ENCODE peak calls at places on chromosomes 4 and X, in six cellular contexts. Y, Q, A, I, H and B are unnamed samples. For H3K4me1, the result is how much of the 10 kb centered on the place peaks cover.

GRCh38 chrX:2710041-2710471 is 19.0 kb downstream of the CD99 start:
- DNase-seq in Y (no peak), Q (peak), A (no peak), I (no peak), H (no peak), B (no peak)

GRCh38 chr4:158778712-158779111 is 9.9 kb downstream of the FNIP2 start:
- DNase-seq in Y (no peak), Q (no peak), A (no peak), I (no peak), H (no peak), B (no peak)

GRCh38 chr4:113945906-113946305 is 33.5 kb downstream of the ARSJ start:
- DNase-seq in Y (no peak), Q (no peak), A (no peak), I (no peak), H (no peak), B (no peak)

GRCh38 chr4:30429813-30430466 is 290.2 kb upstream of the PCDH7 start:
- DNase-seq in Y (no peak), Q (no peak), A (no peak), I (no peak), H (no peak), B (no peak)

GRCh38 chrX:63275127-63275526 is 76.0 kb downstream of the SPIN4 start:
- DNase-seq in Y (no peak), Q (peak), A (no peak), I (no peak), H (no peak), B (no peak)

GRCh38 chr4:78336093-78336943 is 215.3 kb upstream of the ANXA3 start:
- DNase-seq in Y (no peak), Q (peak), A (no peak), I (no peak), H (peak), B (no peak)

GRCh38 chrX:101462892-101463291 is 22.4 kb upstream of the ARMCX4 start:
- DNase-seq in Y (no peak), Q (peak), A (peak), I (no peak), H (no peak), B (no peak)

GRCh38 chrX:123964155-123964554 is 2.6 kb downstream of the STAG2 start:
- DNase-seq in Y (no peak), Q (no peak), A (no peak), I (no peak), H (no peak), B (no peak)

GRCh38 chrX:36898301-36898700 is 109.9 kb upstream of the FAM47C start:
- DNase-seq in Y (no peak), Q (no peak), A (no peak), I (no peak), H (no peak), B (peak)

GRCh38 chrX:74280759-74281158 is 23.2 kb upstream of the ZCCHC13 start:
- DNase-seq in Y (no peak), Q (no peak), A (no peak), I (no peak), H (no peak), B (no peak)

GRCh38 chr4:2961411-2962098 is 1.7 kb downstream of the NOP14 start:
- DNase-seq in Y (no peak), Q (no peak), A (no peak), I (no peak), H (no peak), B (peak)

GRCh38 chr4:77100234-77100633 is 24.4 kb upstream of the CCNI start:
- DNase-seq in Y (no peak), Q (no peak), A (no peak), I (no peak), H (no peak), B (peak)

GRCh38 chr4:163701915-163702314 is 207.4 kb downstream of the TMA16 start:
- DNase-seq in Y (no peak), Q (no peak), A (no peak), I (no peak), H (no peak), B (no peak)

GRCh38 chr4:15600176-15600575 is 55.0 kb downstream of the FBXL5 start:
- DNase-seq in Y (no peak), Q (no peak), A (no peak), I (no peak), H (no peak), B (no peak)

GRCh38 chr4:8073206-8073863 is 85.3 kb downstream of the ABLIM2 start:
- DNase-seq in Y (no peak), Q (no peak), A (no peak), I (no peak), H (no peak), B (no peak)

GRCh38 chr4:40255722-40256281 is 59.0 kb downstream of the RHOH start:
- DNase-seq in Y (no peak), Q (no peak), A (no peak), I (no peak), H (no peak), B (no peak)

GRCh38 chrX:110037181-110037580 is 34.3 kb downstream of the TMEM164 start:
- DNase-seq in Y (no peak), Q (peak), A (no peak), I (no peak), H (no peak), B (no peak)

GRCh38 chr4:52659722-52660261 is 691 bp upstream of the USP46 start:
- DNase-seq in Y (peak), Q (peak), A (peak), I (peak), H (peak), B (no peak)

GRCh38 chr4:177322156-177322685 is 12.5 kb downstream of the NEIL3 start:
- DNase-seq in Y (no peak), Q (no peak), A (no peak), I (no peak), H (no peak), B (no peak)

GRCh38 chr4:147578057-147578476 is 39.1 kb upstream of the TMEM184C start:
- DNase-seq in Y (no peak), Q (peak), A (no peak), I (no peak), H (no peak), B (no peak)

GRCh38 chr4:134663742-134664141 is 462.2 kb upstream of the PABPC4L start:
- DNase-seq in Y (no peak), Q (no peak), A (no peak), I (no peak), H (no peak), B (no peak)

GRCh38 chr4:115356176-115356575 is 242.8 kb upstream of the NDST4 start:
- DNase-seq in Y (no peak), Q (no peak), A (no peak), I (no peak), H (no peak), B (no peak)

GRCh38 chrX:100647739-100648138 is 3.7 kb downstream of the SRPX2 start:
- DNase-seq in Y (no peak), Q (no peak), A (no peak), I (no peak), H (no peak), B (no peak)

GRCh38 chrX:119758682-119759332 is 419 bp downstream of the SOWAHD start:
- DNase-seq in Y (peak), Q (peak), A (no peak), I (peak), H (peak), B (peak)

GRCh38 chrX:6526564-6526963 is 8.4 kb downstream of the VCX3A start:
- DNase-seq in Y (no peak), Q (no peak), A (no peak), I (no peak), H (no peak), B (no peak)

GRCh38 chr4:3706111-3706511 is 60.1 kb upstream of the ADRA2C start:
- DNase-seq in Y (no peak), Q (no peak), A (no peak), I (peak), H (peak), B (no peak)

GRCh38 chrX:56800307-56800706 is 71.3 kb downstream of the NBDY start:
- DNase-seq in Y (no peak), Q (no peak), A (no peak), I (no peak), H (no peak), B (no peak)

GRCh38 chr4:17347445-17347844 is 164.4 kb downstream of the QDPR start:
- DNase-seq in Y (no peak), Q (peak), A (peak), I (no peak), H (no peak), B (peak)

GRCh38 chr4:86595426-86595805 is 1.3 kb downstream of the PTPN13 start:
- DNase-seq in Y (no peak), Q (peak), A (peak), I (no peak), H (no peak), B (no peak)

GRCh38 chrX:14380044-14380443 is 149.3 kb upstream of the GLRA2 start:
- DNase-seq in Y (no peak), Q (no peak), A (no peak), I (no peak), H (no peak), B (no peak)

GRCh38 chr4:121728798-121729226 is 32.0 kb upstream of the ANXA5 start:
- DNase-seq in Y (no peak), Q (no peak), A (no peak), I (no peak), H (no peak), B (no peak)

GRCh38 chrX:134010690-134011089 is 25.3 kb upstream of the GPC3 start:
- DNase-seq in Y (no peak), Q (no peak), A (no peak), I (no peak), H (no peak), B (no peak)

GRCh38 chrX:153925387-153925738 is 701 bp downstream of the ARHGAP4 start:
- DNase-seq in Y (no peak), Q (no peak), A (no peak), I (no peak), H (no peak), B (peak)
- H3K4me3 ChIP-seq in Y (peak), Q (no peak), A (no peak), I (peak), H (no peak), B (peak)

GRCh38 chr4:62415256-62415655 is 1215.1 kb downstream of the ADGRL3 start:
- DNase-seq in Y (no peak), Q (no peak), A (no peak), I (no peak), H (no peak), B (no peak)
- H3K27ac ChIP-seq in Y (no peak), Q (no peak), A (no peak), I (no peak), H (no peak), B (no peak)

DNA sequence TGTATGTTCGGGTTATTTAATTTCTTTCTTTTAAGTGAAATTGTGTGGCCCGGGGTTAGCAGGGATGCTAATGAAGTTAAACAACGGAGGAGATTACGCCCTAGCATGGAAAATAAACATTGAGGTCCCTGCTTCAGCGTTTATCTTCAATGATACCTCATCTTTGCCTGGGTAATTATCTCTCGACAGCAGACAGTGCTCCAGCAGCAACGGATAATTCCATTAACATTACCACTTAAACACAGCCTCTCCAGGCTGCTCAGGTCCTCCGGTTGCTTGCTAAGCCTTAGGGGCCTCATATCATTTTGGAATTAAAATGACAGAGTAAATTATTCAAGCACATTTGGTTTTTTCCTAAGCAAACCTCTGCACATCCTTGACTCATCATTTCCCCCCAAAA is 281.5 kb upstream of the KLF3 start:
- DNase-seq in Y (no peak), Q (no peak), A (no peak), I (no peak), H (no peak), B (no peak)
- H3K4me1 ChIP-seq in Y (under half), Q (under half), A (under half), I (under half), H (under half), B (under half)

DNA sequence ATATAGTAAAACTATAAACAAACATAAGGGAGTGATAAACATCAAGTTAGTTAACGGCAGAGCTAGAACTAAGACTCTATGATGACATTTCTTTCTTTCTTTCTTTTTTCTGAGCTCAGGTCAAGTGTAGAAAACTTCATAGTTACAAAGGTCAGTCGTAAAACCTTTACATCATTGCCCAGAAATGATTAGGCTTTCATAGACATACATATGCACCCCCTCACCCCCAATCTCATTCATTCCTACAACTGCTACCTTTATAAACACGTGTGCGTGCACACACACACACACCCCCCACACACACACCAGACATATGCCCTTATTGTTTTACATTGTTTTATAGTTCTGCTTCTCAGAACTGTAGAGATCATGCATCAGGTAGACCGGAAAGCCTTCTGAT is 5.7 kb downstream of the EIF1AX start:
- DNase-seq in Y (no peak), Q (no peak), A (no peak), I (no peak), H (no peak), B (no peak)
- H3K4me3 ChIP-seq in Y (no peak), Q (no peak), A (no peak), I (no peak), H (no peak), B (no peak)

GRCh38 chr4:129839687-129840086 is 743.7 kb downstream of the C4orf33 start:
- DNase-seq in Y (no peak), Q (no peak), A (no peak), I (no peak), H (no peak), B (no peak)
- H3K27ac ChIP-seq in Y (no peak), Q (no peak), A (no peak), I (no peak), H (no peak), B (no peak)

DNA sequence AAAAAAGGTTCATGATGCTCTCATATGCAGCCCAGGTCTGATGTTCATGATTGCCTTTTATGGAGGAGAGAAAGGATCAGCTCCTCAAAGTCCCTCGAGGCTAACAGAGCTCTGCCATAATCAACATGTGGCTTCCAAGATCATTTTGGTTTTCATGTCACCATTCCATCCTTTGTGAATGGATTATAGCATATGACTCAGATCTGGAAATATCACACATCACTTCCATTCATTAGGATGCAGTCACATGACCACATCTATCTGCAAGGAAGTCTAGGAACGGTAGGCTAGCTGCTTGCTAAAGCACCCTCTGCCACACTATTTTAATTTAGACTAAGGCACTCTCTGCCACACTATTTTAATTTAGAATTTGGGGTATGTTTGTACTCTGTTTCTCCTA is 77.6 kb downstream of the COX18 start:
- DNase-seq in Y (no peak), Q (no peak), A (no peak), I (no peak), H (no peak), B (no peak)
- H3K4me1 ChIP-seq in Y (under half), Q (under half), A (under half), I (under half), H (under half), B (under half)

DNA sequence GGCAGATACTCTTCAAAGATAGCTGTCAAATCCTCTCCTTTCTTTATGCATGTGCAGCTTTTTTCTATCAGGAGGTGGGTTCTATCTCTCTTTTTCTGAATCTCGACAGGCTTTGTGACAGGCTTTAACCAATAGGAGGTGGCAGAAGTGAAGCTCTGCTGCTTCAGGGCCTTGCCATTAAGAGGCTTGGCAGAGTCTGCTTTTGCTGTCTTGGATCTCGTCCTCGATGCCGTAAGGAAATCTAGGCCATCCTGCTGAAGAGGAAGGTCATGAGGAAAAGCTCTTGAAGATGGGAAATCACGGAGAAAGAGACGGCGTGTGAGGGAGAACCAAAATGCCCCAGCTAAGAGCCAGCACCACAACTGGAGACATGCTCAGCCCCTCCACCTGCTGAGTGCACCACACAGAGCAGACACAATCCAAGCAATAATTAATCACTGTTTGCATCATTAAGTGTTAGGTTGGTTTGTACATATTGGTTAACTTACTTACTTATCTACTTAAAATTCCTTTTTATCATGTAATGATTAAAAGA is 92.2 kb downstream of the DDIT4L start:
- DNase-seq in Y (no peak), Q (no peak), A (no peak), I (no peak), H (no peak), B (no peak)
- H3K4me3 ChIP-seq in Y (no peak), Q (no peak), A (no peak), I (no peak), H (no peak), B (no peak)

GRCh38 chr4:105179539-105180401 is 33.1 kb downstream of the TET2 start:
- DNase-seq in Y (no peak), Q (no peak), A (no peak), I (no peak), H (no peak), B (no peak)
- H3K27ac ChIP-seq in Y (no peak), Q (no peak), A (no peak), I (no peak), H (no peak), B (no peak)

GRCh38 chr4:4856071-4857000 is 3.1 kb upstream of the MSX1 start:
- DNase-seq in Y (no peak), Q (peak), A (no peak), I (no peak), H (peak), B (no peak)
- H3K4me1 ChIP-seq in Y (under half), Q (under half), A (under half), I (half or more), H (under half), B (half or more)